ENCODE peak calls at places on chromosomes 12 and 14, in ten cellular contexts. X, Z, G, C, V, T, Y, I, N and A are unnamed samples.

GRCh38 chr12:20950248-20950647 is 139.7 kb downstream of the SLCO1B3 start:
- DNase-seq in I (no peak), G (no peak), Y (no peak), N (peak), X (no peak), T (no peak), V (peak), Z (peak), C (no peak), A (no peak)

GRCh38 chr14:22370084-22370847 is 218.8 kb downstream of the DAD1 start:
- DNase-seq in X (no peak), Z (peak), G (no peak), I (no peak), C (peak), N (no peak), V (no peak), Y (no peak), T (no peak), A (no peak)

GRCh38 chr12:79326663-79327062 is 364.1 kb downstream of the PAWR start:
- DNase-seq in V (no peak), N (peak), Z (no peak), T (no peak), C (no peak), Y (no peak), G (no peak), I (no peak), X (no peak), A (no peak)

GRCh38 chr12:106287364-106287763 is 15.2 kb upstream of the TCP11L2 start:
- DNase-seq in N (no peak), X (no peak), I (no peak), T (no peak), C (peak), Z (no peak), Y (no peak), V (no peak), G (no peak), A (no peak)

GRCh38 chr14:67680941-67681340 is 6.5 kb upstream of the VTI1B start:
- DNase-seq in T (no peak), C (no peak), Z (no peak), X (no peak), G (no peak), N (no peak), I (no peak), Y (no peak), V (no peak), A (no peak)

GRCh38 chr14:55052259-55052930 is 948 bp downstream of the MAPK1IP1L start:
- DNase-seq in I (no peak), T (no peak), N (peak), X (peak), V (no peak), G (no peak), Z (no peak), Y (no peak), C (no peak), A (no peak)

GRCh38 chr12:112761366-112761986 is 30.1 kb upstream of the RPH3A start:
- DNase-seq in Y (no peak), V (no peak), C (no peak), Z (no peak), N (no peak), I (no peak), G (no peak), X (no peak), T (no peak), A (no peak)

GRCh38 chr14:101451166-101451565 is 110.1 kb upstream of the DIO3 start:
- DNase-seq in Y (no peak), G (no peak), N (no peak), I (no peak), C (no peak), Z (no peak), T (no peak), X (no peak), V (no peak), A (no peak)

GRCh38 chr12:87272846-87273245 is 756.4 kb downstream of the C12orf50 start:
- DNase-seq in V (no peak), Z (no peak), I (no peak), T (no peak), Y (no peak), G (no peak), C (no peak), N (no peak), X (no peak), A (no peak)

GRCh38 chr12:79933043-79933442 is 1.9 kb downstream of the PPP1R12A start:
- DNase-seq in X (no peak), G (no peak), T (no peak), Y (no peak), C (no peak), N (no peak), V (no peak), Z (no peak), I (no peak), A (no peak)

GRCh38 chr12:42426733-42427132 is 100.8 kb downstream of the PPHLN1 start:
- DNase-seq in V (peak), T (no peak), C (no peak), Z (peak), Y (no peak), G (no peak), X (no peak), N (no peak), I (no peak), A (no peak)

GRCh38 chr12:7512528-7512927 is 9.0 kb upstream of the CD163 start:
- DNase-seq in X (peak), I (no peak), N (no peak), G (no peak), Y (no peak), Z (peak), V (no peak), C (peak), T (no peak), A (no peak)

GRCh38 chr14:95490727-95491451 is 25.6 kb downstream of the SYNE3 start:
- DNase-seq in Y (no peak), Z (no peak), V (no peak), T (no peak), C (peak), I (no peak), X (no peak), G (no peak), N (no peak), A (no peak)